ENCODE peak calls at places on chromosomes 6 and 20, in five cellular contexts. B is lung, C is endodermal cell, G is BJ, Z is neural crest cell. Y is an unnamed sample.

GRCh38 chr6:137881522-137881886 is 14.4 kb downstream of the TNFAIP3 start:
- DNase-seq in B (no peak), Z (no peak), C (no peak), G (no peak), Y (no peak)

GRCh38 chr20:16580127-16580526 is 6.9 kb upstream of the KIF16B start:
- DNase-seq in G (peak; percentile 78), B (no peak), Z (no peak), C (no peak), Y (no peak)

GRCh38 chr6:167103041-167103816 is 19.7 kb upstream of the CCR6 start:
- DNase-seq in Z (no peak), C (peak; percentile 11), B (no peak), G (no peak), Y (no peak)

GRCh38 chr20:58125726-58126125 is 102.7 kb downstream of the ANKRD60 start:
- DNase-seq in G (no peak), B (no peak), C (no peak), Z (no peak), Y (no peak)

GRCh38 chr20:35173576-35174192 is 1.8 kb downstream of the PROCR start:
- DNase-seq in B (no peak), C (no peak), Z (no peak), G (no peak), Y (no peak)

GRCh38 chr6:3287308-3287707 is 28.6 kb downstream of the PSMG4 start:
- DNase-seq in G (no peak), B (no peak), Z (no peak), C (peak; percentile 18), Y (no peak)

GRCh38 chr20:33539129-33539528 is 49.2 kb downstream of the CBFA2T2 start:
- DNase-seq in G (no peak), B (no peak), C (no peak), Z (no peak), Y (no peak)

GRCh38 chr20:63252157-63252780 is 2.0 kb downstream of the NKAIN4 start:
- DNase-seq in G (no peak), C (no peak), B (no peak), Z (peak; percentile 22), Y (no peak)

GRCh38 chr20:63597651-63598478 is 23.8 kb upstream of the HELZ2 start:
- DNase-seq in C (no peak), Z (no peak), B (no peak), G (no peak), Y (no peak)

GRCh38 chr20:50381771-50382593 is 128.2 kb upstream of the PTPN1 start:
- DNase-seq in G (no peak), B (no peak), C (no peak), Z (no peak), Y (no peak)

GRCh38 chr6:71079707-71080106 is 122.8 kb upstream of the B3GAT2 start:
- DNase-seq in B (no peak), G (no peak), Z (no peak), C (no peak), Y (no peak)

GRCh38 chr20:59765599-59766177 is 161.3 kb downstream of the PHACTR3 start:
- DNase-seq in G (no peak), B (no peak), C (peak; percentile 84), Z (peak; percentile 40), Y (no peak)

GRCh38 chr6:142903806-142904205 is 41.2 kb downstream of the HIVEP2 start:
- DNase-seq in G (no peak), C (no peak), Z (no peak), B (no peak), Y (no peak)

GRCh38 chr6:78483141-78483540 is 384.2 kb upstream of the IRAK1BP1 start:
- DNase-seq in Z (no peak), B (no peak), G (no peak), C (no peak), Y (no peak)

GRCh38 chr6:21767891-21768659 is 174.5 kb downstream of the SOX4 start:
- DNase-seq in B (no peak), G (peak; percentile 74), C (no peak), Z (no peak), Y (no peak)

GRCh38 chr20:46840054-46840729 is 54.5 kb upstream of the EYA2 start:
- DNase-seq in C (no peak), Z (no peak), B (no peak), G (no peak), Y (no peak)

GRCh38 chr6:19279137-19279747 is 557.9 kb upstream of the ID4 start:
- DNase-seq in B (no peak), C (no peak), Z (no peak), G (no peak), Y (no peak)

GRCh38 chr20:62774076-62774714 is 22.1 kb upstream of the MRGBP start:
- DNase-seq in C (no peak), G (no peak), Z (no peak), B (no peak), Y (no peak)

GRCh38 chr20:8330785-8331699 is 199.0 kb downstream of the PLCB1 start:
- DNase-seq in G (no peak), Z (no peak), B (no peak), C (no peak), Y (no peak)

GRCh38 chr6:107866606-107867301 is 42.6 kb upstream of the SCML4 start:
- DNase-seq in C (no peak), G (no peak), Z (peak; percentile 21), B (no peak), Y (no peak)

GRCh38 chr20:32589256-32589655 is 4.1 kb upstream of the NOL4L start:
- DNase-seq in Z (no peak), G (peak; percentile 5), C (no peak), B (no peak), Y (no peak)

GRCh38 chr6:160767019-160767646 is 65.1 kb downstream of the PLG start:
- DNase-seq in G (no peak), B (peak; percentile 68), C (peak; percentile 94), Z (peak; percentile 76), Y (peak; percentile 88)

GRCh38 chr6:129844118-129844891 is 16.8 kb downstream of the TMEM244 start:
- DNase-seq in B (no peak), C (peak; percentile 75), G (peak; percentile 80), Z (no peak), Y (no peak)

GRCh38 chr6:18207438-18207837 is 52.2 kb downstream of the KDM1B start:
- DNase-seq in G (no peak), Z (no peak), B (no peak), C (no peak), Y (no peak)

GRCh38 chr6:125714431-125715090 is 34.9 kb upstream of the HEY2 start:
- DNase-seq in Z (no peak), G (no peak), B (no peak), C (no peak), Y (no peak)

GRCh38 chr6:79981647-79982046 is 22.8 kb upstream of the TTK start:
- DNase-seq in C (no peak), G (no peak), Z (no peak), B (no peak), Y (no peak)

GRCh38 chr6:169310983-169311382 is 57.3 kb upstream of the THBS2 start:
- DNase-seq in B (no peak), G (no peak), Z (no peak), C (no peak), Y (no peak)

GRCh38 chr6:119346914-119347313 is 2.6 kb downstream of the MAN1A1 start:
- DNase-seq in C (no peak), Z (no peak), B (no peak), G (no peak), Y (no peak)

GRCh38 chr20:32437391-32438074 is 79.4 kb downstream of the ASXL1 start:
- DNase-seq in Z (no peak), B (no peak), G (no peak), C (peak; percentile 72), Y (peak; percentile 63)

DNA sequence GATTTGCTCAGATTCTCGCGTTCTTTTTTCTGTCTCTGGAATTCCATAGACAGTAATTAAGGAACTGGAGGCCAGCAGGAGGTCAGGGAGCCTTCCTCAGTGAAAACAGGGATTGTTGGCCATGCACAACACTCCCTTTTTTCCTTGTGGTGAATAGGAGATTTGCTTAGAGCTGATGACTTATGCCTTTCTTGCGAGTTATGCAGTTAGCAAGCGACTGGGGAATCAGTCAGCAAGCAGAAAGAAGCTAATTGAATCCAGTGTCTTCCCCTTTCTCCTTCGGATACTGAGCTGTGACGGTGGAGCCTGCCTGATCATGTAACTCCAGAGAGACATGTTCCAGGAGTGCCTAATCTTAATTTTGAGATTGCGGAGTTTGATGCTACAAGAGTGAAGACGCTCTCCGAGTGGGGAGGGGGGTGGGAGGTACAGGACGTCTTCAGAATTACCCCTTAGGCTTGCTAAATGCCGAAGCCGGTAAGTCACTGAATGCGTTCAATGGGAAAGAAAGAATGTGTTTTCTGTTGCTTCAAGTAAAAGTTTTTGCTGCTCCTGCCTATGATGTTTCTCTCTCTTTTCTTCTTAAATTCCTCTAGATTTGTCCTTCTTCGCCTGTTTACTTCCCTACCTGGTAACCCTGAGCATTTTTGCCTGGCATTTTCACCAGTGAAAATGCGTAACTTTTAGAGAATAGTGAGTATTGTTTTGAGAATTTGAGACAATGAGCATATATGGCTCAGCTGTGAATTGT is 165.9 kb downstream of the SASH1 start:
- DNase-seq in B (no peak), G (no peak), C (no peak), Z (no peak), Y (no peak)
- TF ChIP-seq CTCF in B (no peak), G (peak; percentile 27), C (no peak), Z (no peak), Y (no peak)

GRCh38 chr6:150878347-150879213 is 13.1 kb downstream of the MTHFD1L start:
- DNase-seq in C (peak; percentile 83), Z (no peak), G (no peak), B (no peak), Y (no peak)
- TF ChIP-seq CTCF in C (no peak), Z (no peak), G (no peak), B (no peak), Y (no peak)

GRCh38 chr6:132728616-132729015 is 14.8 kb upstream of the VNN1 start:
- DNase-seq in C (peak; percentile 68), Z (no peak), G (no peak), B (no peak), Y (no peak)
- TF ChIP-seq CTCF in C (peak; percentile 71), Z (peak; percentile 25), G (no peak), B (no peak), Y (no peak)

GRCh38 chr6:96394727-96395126 is 126.9 kb upstream of the UFL1 start:
- DNase-seq in B (no peak), C (no peak), G (no peak), Z (no peak), Y (no peak)
- TF ChIP-seq CTCF in B (no peak), C (peak; percentile 58), G (no peak), Z (peak; percentile 51), Y (peak; percentile 24)

GRCh38 chr6:144647971-144648651 is 363.0 kb downstream of the UTRN start:
- DNase-seq in G (no peak), B (no peak), Z (no peak), C (no peak), Y (no peak)
- TF ChIP-seq CTCF in G (no peak), B (no peak), Z (no peak), C (no peak), Y (peak; percentile 37)

GRCh38 chr6:147684906-147685305 is 176.4 kb downstream of the SAMD5 start:
- DNase-seq in C (no peak), G (no peak), B (no peak), Z (no peak), Y (no peak)
- TF ChIP-seq CTCF in C (no peak), G (no peak), B (no peak), Z (no peak), Y (no peak)

GRCh38 chr6:23175391-23175790 is 606.0 kb downstream of the HDGFL1 start:
- DNase-seq in Z (no peak), G (no peak), C (no peak), B (no peak), Y (no peak)

GRCh38 chr6:23174781-23175361 is 605.5 kb downstream of the HDGFL1 start:
- DNase-seq in C (no peak), G (peak; percentile 96), Z (no peak), B (no peak), Y (no peak)

GRCh38 chr6:23173231-23173630 is 603.9 kb downstream of the HDGFL1 start:
- DNase-seq in G (no peak), B (no peak), Z (no peak), C (no peak), Y (no peak)

GRCh38 chr6:23170044-23170443 is 600.7 kb downstream of the HDGFL1 start:
- DNase-seq in G (no peak), B (no peak), C (no peak), Z (no peak), Y (no peak)
- TF ChIP-seq CTCF in G (no peak), B (no peak), C (no peak), Z (no peak), Y (no peak)